ENCODE peak calls at places on chromosomes 4 and X, in ten cellular contexts. One of them, this sample, is unnamed.
A peak's percentile ranks its signal among the peaks of the same experiment; 100 is the strongest.

GRCh38 chr4:153521995-153522799 is 56.0 kb downstream of the TMEM131L start:
- DNase-seq in cardiac fibroblast: no peak
- DNase-seq in epithelial cell of esophagus: no peak
- DNase-seq in ascending aorta: no peak
- DNase-seq in CD8-positive, alpha-beta T cell: peak; percentile 60
- DNase-seq in kidney epithelial cell: no peak
- DNase-seq in IMR-90: no peak
- DNase-seq in lung: no peak
- DNase-seq in AG10803: no peak
- DNase-seq in brain microvascular endothelial cell: no peak
- DNase-seq in this sample: no peak

GRCh38 chrX:148867596-148867995 is 367.2 kb downstream of the AFF2 start:
- DNase-seq in ascending aorta: no peak
- DNase-seq in epithelial cell of esophagus: peak; percentile 75
- DNase-seq in AG10803: no peak
- DNase-seq in brain microvascular endothelial cell: no peak
- DNase-seq in lung: no peak
- DNase-seq in CD8-positive, alpha-beta T cell: no peak
- DNase-seq in IMR-90: no peak
- DNase-seq in cardiac fibroblast: no peak
- DNase-seq in kidney epithelial cell: no peak
- DNase-seq in this sample: no peak

GRCh38 chr4:11585506-11585905 is 156.8 kb upstream of the HS3ST1 start:
- DNase-seq in epithelial cell of esophagus: peak; percentile 73
- DNase-seq in CD8-positive, alpha-beta T cell: no peak
- DNase-seq in lung: no peak
- DNase-seq in kidney epithelial cell: peak; percentile 55
- DNase-seq in ascending aorta: no peak
- DNase-seq in brain microvascular endothelial cell: no peak
- DNase-seq in cardiac fibroblast: peak; percentile 10
- DNase-seq in AG10803: no peak
- DNase-seq in IMR-90: no peak
- DNase-seq in this sample: no peak

GRCh38 chr4:124711469-124712416 is 789 bp downstream of the ANKRD50 start:
- DNase-seq in lung: peak; percentile 64
- DNase-seq in brain microvascular endothelial cell: peak; percentile 70
- DNase-seq in epithelial cell of esophagus: peak; percentile 75
- DNase-seq in IMR-90: peak; percentile 79
- DNase-seq in AG10803: peak; percentile 80
- DNase-seq in cardiac fibroblast: peak; percentile 82
- DNase-seq in kidney epithelial cell: peak; percentile 32
- DNase-seq in CD8-positive, alpha-beta T cell: peak; percentile 15
- DNase-seq in ascending aorta: peak; percentile 8
- DNase-seq in this sample: no peak

GRCh38 chr4:65624651-65625050 is 45.6 kb downstream of the EPHA5 start:
- DNase-seq in brain microvascular endothelial cell: no peak
- DNase-seq in CD8-positive, alpha-beta T cell: no peak
- DNase-seq in IMR-90: peak; percentile 4
- DNase-seq in cardiac fibroblast: no peak
- DNase-seq in kidney epithelial cell: no peak
- DNase-seq in ascending aorta: no peak
- DNase-seq in AG10803: no peak
- DNase-seq in lung: no peak
- DNase-seq in epithelial cell of esophagus: no peak
- DNase-seq in this sample: no peak

GRCh38 chr4:24557036-24558022 is 27.0 kb downstream of the DHX15 start:
- DNase-seq in epithelial cell of esophagus: peak; percentile 50
- DNase-seq in IMR-90: peak; percentile 63
- DNase-seq in cardiac fibroblast: peak; percentile 32
- DNase-seq in CD8-positive, alpha-beta T cell: no peak
- DNase-seq in brain microvascular endothelial cell: peak; percentile 41
- DNase-seq in AG10803: peak; percentile 27
- DNase-seq in ascending aorta: no peak
- DNase-seq in lung: no peak
- DNase-seq in kidney epithelial cell: no peak
- DNase-seq in this sample: no peak

GRCh38 chr4:16897991-16898827 is at the start of gene LDB2:
- DNase-seq in cardiac fibroblast: peak; percentile 91
- DNase-seq in IMR-90: peak; percentile 88
- DNase-seq in brain microvascular endothelial cell: peak; percentile 72
- DNase-seq in epithelial cell of esophagus: no peak
- DNase-seq in AG10803: peak; percentile 91
- DNase-seq in kidney epithelial cell: no peak
- DNase-seq in CD8-positive, alpha-beta T cell: no peak
- DNase-seq in ascending aorta: no peak
- DNase-seq in lung: peak; percentile 37
- DNase-seq in this sample: peak; percentile 66

GRCh38 chr4:53646792-53647191 is 55.5 kb upstream of the LNX1 start:
- DNase-seq in CD8-positive, alpha-beta T cell: no peak
- DNase-seq in IMR-90: no peak
- DNase-seq in brain microvascular endothelial cell: no peak
- DNase-seq in AG10803: no peak
- DNase-seq in epithelial cell of esophagus: no peak
- DNase-seq in cardiac fibroblast: no peak
- DNase-seq in ascending aorta: no peak
- DNase-seq in kidney epithelial cell: no peak
- DNase-seq in lung: no peak
- DNase-seq in this sample: no peak

DNA sequence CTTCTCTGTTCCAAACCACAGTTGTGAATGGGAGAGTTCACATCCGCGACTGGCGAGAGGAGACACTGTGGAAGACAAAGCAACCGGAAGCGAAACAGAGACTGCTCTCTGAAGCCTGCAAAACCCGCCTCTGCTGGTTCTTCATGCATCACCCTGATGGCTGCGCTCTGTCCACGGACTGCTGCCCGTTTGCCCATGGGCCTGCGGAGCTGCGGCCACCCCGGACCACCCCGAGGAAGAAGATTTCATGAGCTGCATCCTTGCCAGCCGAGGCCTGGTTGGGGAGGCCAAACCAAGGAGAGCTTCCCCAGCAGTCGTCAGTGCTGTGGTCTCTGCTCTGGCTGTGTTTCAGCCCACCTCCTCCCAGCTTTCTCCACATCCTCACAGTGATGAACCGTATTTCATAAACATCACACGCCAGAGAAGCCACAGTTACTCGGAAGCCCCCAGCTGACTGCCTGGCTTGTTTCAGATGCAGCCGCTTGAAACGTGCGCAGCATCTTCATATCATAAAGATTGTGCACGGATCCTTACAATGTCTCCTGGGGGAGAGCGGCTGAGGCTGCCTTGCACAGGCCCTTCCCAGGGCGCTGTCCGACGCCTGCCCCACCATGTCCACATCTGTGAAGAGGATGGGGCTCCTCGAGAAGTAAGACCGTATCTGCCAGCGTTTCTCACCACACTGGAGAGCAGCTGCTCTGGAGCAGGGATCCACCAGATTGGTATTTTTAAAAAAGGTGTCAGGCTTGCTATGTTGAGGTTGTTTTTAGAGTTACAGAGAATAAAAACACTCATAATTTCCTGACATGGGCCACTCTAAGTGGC is 35.4 kb downstream of the TRMT44 start:
- DNase-seq in ascending aorta: no peak
- DNase-seq in kidney epithelial cell: no peak
- DNase-seq in cardiac fibroblast: no peak
- DNase-seq in lung: no peak
- DNase-seq in brain microvascular endothelial cell: no peak
- DNase-seq in epithelial cell of esophagus: no peak
- DNase-seq in IMR-90: no peak
- DNase-seq in AG10803: no peak
- DNase-seq in CD8-positive, alpha-beta T cell: no peak
- DNase-seq in this sample: no peak
- H3K4me3 ChIP-seq in ascending aorta: no peak overlapping the region
- H3K4me3 ChIP-seq in kidney epithelial cell: no peak overlapping the region
- H3K4me3 ChIP-seq in cardiac fibroblast: no peak overlapping the region
- H3K4me3 ChIP-seq in lung: no peak overlapping the region
- H3K4me3 ChIP-seq in brain microvascular endothelial cell: no peak overlapping the region
- H3K4me3 ChIP-seq in epithelial cell of esophagus: no peak overlapping the region
- H3K4me3 ChIP-seq in IMR-90: no peak overlapping the region
- H3K4me3 ChIP-seq in AG10803: no peak overlapping the region
- H3K4me3 ChIP-seq in CD8-positive, alpha-beta T cell: no peak overlapping the region
- H3K4me3 ChIP-seq in this sample: no peak overlapping the region

GRCh38 chr4:189096108-189096507 is 844.6 kb upstream of the FRG1 start:
- DNase-seq in AG10803: no peak
- DNase-seq in IMR-90: no peak
- DNase-seq in ascending aorta: no peak
- DNase-seq in CD8-positive, alpha-beta T cell: no peak
- DNase-seq in cardiac fibroblast: no peak
- DNase-seq in epithelial cell of esophagus: no peak
- DNase-seq in brain microvascular endothelial cell: no peak
- DNase-seq in lung: no peak
- DNase-seq in kidney epithelial cell: no peak
- DNase-seq in this sample: no peak

GRCh38 chr4:189092596-189092995 is 848.1 kb upstream of the FRG1 start:
- DNase-seq in kidney epithelial cell: no peak
- DNase-seq in AG10803: peak; percentile 18
- DNase-seq in CD8-positive, alpha-beta T cell: no peak
- DNase-seq in epithelial cell of esophagus: no peak
- DNase-seq in lung: no peak
- DNase-seq in cardiac fibroblast: peak; percentile 2
- DNase-seq in ascending aorta: no peak
- DNase-seq in IMR-90: peak; percentile 42
- DNase-seq in brain microvascular endothelial cell: peak; percentile 43
- DNase-seq in this sample: no peak

DNA sequence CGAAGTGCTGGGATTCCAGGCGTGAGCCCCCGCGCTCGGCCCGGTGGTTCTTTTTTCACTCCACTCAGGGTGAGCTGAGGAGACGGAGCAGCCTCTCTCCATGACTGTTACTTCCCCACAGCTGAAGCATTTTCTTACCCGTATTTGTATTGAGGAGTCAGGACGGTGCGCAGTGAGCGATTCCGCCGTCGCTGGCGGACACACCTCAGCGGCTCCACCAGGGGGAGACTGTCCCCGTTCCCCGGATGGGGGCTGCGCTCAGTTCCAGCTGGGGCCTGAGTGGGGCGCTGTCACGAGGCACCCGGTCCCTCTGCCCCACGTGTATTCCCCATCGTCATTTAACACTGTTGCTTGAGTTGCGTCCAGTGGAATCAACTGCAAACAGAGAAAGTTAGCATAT is 844.0 kb upstream of the FRG1 start:
- DNase-seq in cardiac fibroblast: no peak
- DNase-seq in AG10803: no peak
- DNase-seq in CD8-positive, alpha-beta T cell: no peak
- DNase-seq in ascending aorta: no peak
- DNase-seq in lung: no peak
- DNase-seq in kidney epithelial cell: no peak
- DNase-seq in IMR-90: no peak
- DNase-seq in epithelial cell of esophagus: no peak
- DNase-seq in brain microvascular endothelial cell: no peak
- DNase-seq in this sample: no peak
- TF ChIP-seq CTCF in cardiac fibroblast: peak; percentile 1
- TF ChIP-seq CTCF in AG10803: no peak
- TF ChIP-seq CTCF in CD8-positive, alpha-beta T cell: no peak
- TF ChIP-seq CTCF in ascending aorta: no peak
- TF ChIP-seq CTCF in lung: no peak
- TF ChIP-seq CTCF in kidney epithelial cell: no peak
- TF ChIP-seq CTCF in IMR-90: no peak
- TF ChIP-seq CTCF in epithelial cell of esophagus: no peak
- TF ChIP-seq CTCF in brain microvascular endothelial cell: peak; percentile 13
- TF ChIP-seq CTCF in this sample: peak; percentile 17

GRCh38 chrX:69504626-69505612 is 793 bp downstream of the NALF2 start:
- DNase-seq in lung: peak; percentile 15
- DNase-seq in epithelial cell of esophagus: no peak
- DNase-seq in kidney epithelial cell: no peak
- DNase-seq in IMR-90: no peak
- DNase-seq in brain microvascular endothelial cell: no peak
- DNase-seq in cardiac fibroblast: no peak
- DNase-seq in CD8-positive, alpha-beta T cell: no peak
- DNase-seq in AG10803: no peak
- DNase-seq in ascending aorta: no peak
- DNase-seq in this sample: no peak

GRCh38 chrX:69503835-69504625 is at the start of gene NALF2:
- DNase-seq in brain microvascular endothelial cell: no peak
- DNase-seq in CD8-positive, alpha-beta T cell: peak; percentile 16
- DNase-seq in IMR-90: peak; percentile 11
- DNase-seq in AG10803: peak; percentile 11
- DNase-seq in kidney epithelial cell: peak; percentile 12
- DNase-seq in epithelial cell of esophagus: peak; percentile 49
- DNase-seq in cardiac fibroblast: peak; percentile 52
- DNase-seq in ascending aorta: no peak
- DNase-seq in lung: peak; percentile 45
- DNase-seq in this sample: no peak

GRCh38 chrX:69501433-69501832 is 2.7 kb upstream of the NALF2 start:
- DNase-seq in ascending aorta: no peak
- DNase-seq in brain microvascular endothelial cell: no peak
- DNase-seq in IMR-90: no peak
- DNase-seq in CD8-positive, alpha-beta T cell: no peak
- DNase-seq in cardiac fibroblast: no peak
- DNase-seq in epithelial cell of esophagus: peak; percentile 11
- DNase-seq in AG10803: no peak
- DNase-seq in kidney epithelial cell: no peak
- DNase-seq in lung: peak; percentile 21
- DNase-seq in this sample: no peak

GRCh38 chrX:69505772-69506616 is 1.9 kb downstream of the NALF2 start:
- DNase-seq in CD8-positive, alpha-beta T cell: no peak
- DNase-seq in lung: peak; percentile 23
- DNase-seq in brain microvascular endothelial cell: no peak
- DNase-seq in IMR-90: no peak
- DNase-seq in cardiac fibroblast: no peak
- DNase-seq in ascending aorta: no peak
- DNase-seq in kidney epithelial cell: no peak
- DNase-seq in AG10803: no peak
- DNase-seq in epithelial cell of esophagus: peak; percentile 6
- DNase-seq in this sample: no peak

DNA sequence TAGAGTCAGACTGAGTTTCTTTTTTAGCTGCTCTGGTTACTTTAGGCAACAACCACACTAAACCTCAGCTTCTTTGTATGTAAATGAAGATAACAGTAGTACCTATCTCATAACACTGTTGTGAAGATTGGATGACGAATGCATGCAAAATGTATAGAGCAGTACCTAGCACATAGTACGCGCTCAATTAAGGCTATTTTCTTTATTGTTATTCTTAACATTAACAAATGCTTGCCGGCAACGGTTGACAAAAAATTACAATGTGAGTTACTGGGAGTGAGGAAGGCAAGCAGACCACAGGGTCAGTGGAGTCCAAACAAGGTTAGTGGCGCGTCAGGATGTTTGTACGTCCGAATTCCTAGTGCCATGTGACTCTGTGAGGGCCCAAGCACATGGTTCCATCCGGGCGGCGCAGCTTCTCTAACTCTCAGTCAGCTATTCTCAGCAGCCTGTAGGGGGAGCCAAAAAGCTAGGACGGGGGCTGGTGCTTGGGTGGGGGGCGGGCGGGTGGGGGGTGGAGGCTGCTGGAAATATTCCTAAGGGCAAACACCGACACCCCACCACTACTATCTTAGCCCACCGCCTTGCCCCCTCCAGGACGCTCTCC is 795 bp upstream of the NALF2 start:
- DNase-seq in lung: no peak
- DNase-seq in ascending aorta: no peak
- DNase-seq in brain microvascular endothelial cell: no peak
- DNase-seq in epithelial cell of esophagus: no peak
- DNase-seq in IMR-90: no peak
- DNase-seq in AG10803: no peak
- DNase-seq in kidney epithelial cell: no peak
- DNase-seq in cardiac fibroblast: peak; percentile 39
- DNase-seq in CD8-positive, alpha-beta T cell: no peak
- DNase-seq in this sample: peak; percentile 2
- H3K4me3 ChIP-seq in lung: no peak overlapping the region
- H3K4me3 ChIP-seq in ascending aorta: peak overlapping the region; percentile 66
- H3K4me3 ChIP-seq in brain microvascular endothelial cell: no peak overlapping the region
- H3K4me3 ChIP-seq in epithelial cell of esophagus: no peak overlapping the region
- H3K4me3 ChIP-seq in IMR-90: no peak overlapping the region
- H3K4me3 ChIP-seq in AG10803: no peak overlapping the region
- H3K4me3 ChIP-seq in kidney epithelial cell: no peak overlapping the region
- H3K4me3 ChIP-seq in cardiac fibroblast: peak overlapping the region; percentile 46
- H3K4me3 ChIP-seq in CD8-positive, alpha-beta T cell: no peak overlapping the region
- H3K4me3 ChIP-seq in this sample: no peak overlapping the region

GRCh38 chr4:185227131-185227551 is 17.7 kb downstream of the SNX25 start:
- DNase-seq in AG10803: no peak
- DNase-seq in cardiac fibroblast: peak; percentile 33
- DNase-seq in ascending aorta: no peak
- DNase-seq in kidney epithelial cell: no peak
- DNase-seq in brain microvascular endothelial cell: no peak
- DNase-seq in lung: no peak
- DNase-seq in IMR-90: peak; percentile 13
- DNase-seq in CD8-positive, alpha-beta T cell: no peak
- DNase-seq in epithelial cell of esophagus: no peak
- DNase-seq in this sample: no peak
- TF ChIP-seq CTCF in AG10803: peak; percentile 9
- TF ChIP-seq CTCF in cardiac fibroblast: peak; percentile 4
- TF ChIP-seq CTCF in ascending aorta: peak; percentile 2
- TF ChIP-seq CTCF in kidney epithelial cell: peak; percentile 46
- TF ChIP-seq CTCF in brain microvascular endothelial cell: peak; percentile 48
- TF ChIP-seq CTCF in lung: no peak
- TF ChIP-seq CTCF in IMR-90: no peak
- TF ChIP-seq CTCF in CD8-positive, alpha-beta T cell: no peak
- TF ChIP-seq CTCF in epithelial cell of esophagus: no peak
- TF ChIP-seq CTCF in this sample: no peak